ENCODE peak calls at places on chromosomes 1 and 21, in four cellular contexts. Q is T-helper 1 cell, A is B cell, Y is neuronal stem cell. B is an unnamed sample.

GRCh38 chr1:2431095-2431494 is 18.7 kb upstream of the PEX10 start:
- DNase-seq in Q (no peak), A (no peak), Y (no peak), B (no peak)

GRCh38 chr1:152110860-152111514 is 4.3 kb downstream of the TCHH start:
- DNase-seq in Q (no peak), A (peak), Y (peak), B (no peak)

GRCh38 chr1:228143480-228144212 is 3.6 kb downstream of the GUK1 start:
- DNase-seq in Q (no peak), A (no peak), Y (no peak), B (no peak)

GRCh38 chr1:183885142-183885735 is 80.3 kb downstream of the RGL1 start:
- DNase-seq in Q (no peak), A (no peak), Y (no peak), B (no peak)

GRCh38 chr1:7610936-7611335 is 160.2 kb upstream of the VAMP3 start:
- DNase-seq in Q (no peak), A (no peak), Y (no peak), B (no peak)

GRCh38 chr1:210464519-210465039 is 135.9 kb downstream of the HHAT start:
- DNase-seq in Q (no peak), A (no peak), Y (no peak), B (no peak)

GRCh38 chr21:27258756-27259429 is 292.0 kb upstream of the ADAMTS5 start:
- DNase-seq in Q (no peak), A (no peak), Y (no peak), B (no peak)

GRCh38 chr1:56248138-56248537 is 331.2 kb downstream of the PLPP3 start:
- DNase-seq in Q (no peak), A (no peak), Y (no peak), B (no peak)

GRCh38 chr1:215007880-215008279 is 74.7 kb upstream of the KCNK2 start:
- DNase-seq in Q (no peak), A (no peak), Y (no peak), B (no peak)

GRCh38 chr1:87331319-87332269 is 2.9 kb downstream of the LMO4 start:
- DNase-seq in Q (peak), A (peak), Y (peak), B (peak)

GRCh38 chr1:87883906-87884305 is 555.2 kb downstream of the LMO4 start:
- DNase-seq in Q (no peak), A (no peak), Y (no peak), B (no peak)

GRCh38 chr1:1432951-1433803 is 2.3 kb upstream of the VWA1 start:
- DNase-seq in Q (no peak), A (peak), Y (peak), B (peak)